ENCODE peak calls at places on chromosomes 2 and 18, in four cellular contexts. One of them, this sample, is unnamed. For H3K4me1, the result is how much of the 10 kb centered on the place peaks cover.

GRCh38 chr2:5042666-5043440 is 649.3 kb upstream of the SOX11 start:
- DNase-seq in tibial artery: no peak
- DNase-seq in neural progenitor cell: no peak
- DNase-seq in mucosa of descending colon: no peak
- DNase-seq in this sample: no peak

GRCh38 chr2:109532728-109533076 is 81.1 kb downstream of the SEPTIN10 start:
- DNase-seq in tibial artery: no peak
- DNase-seq in neural progenitor cell: no peak
- DNase-seq in mucosa of descending colon: no peak
- DNase-seq in this sample: no peak

GRCh38 chr2:20428717-20429490 is 18.0 kb upstream of the RHOB start:
- DNase-seq in mucosa of descending colon: no peak
- DNase-seq in tibial artery: peak
- DNase-seq in neural progenitor cell: no peak
- DNase-seq in this sample: no peak

GRCh38 chr18:23388357-23388756 is 64.7 kb upstream of the RIOK3 start:
- DNase-seq in mucosa of descending colon: peak
- DNase-seq in tibial artery: no peak
- DNase-seq in neural progenitor cell: no peak
- DNase-seq in this sample: no peak

GRCh38 chr2:46339676-46340459 is 42.7 kb downstream of the EPAS1 start:
- DNase-seq in tibial artery: no peak
- DNase-seq in neural progenitor cell: no peak
- DNase-seq in mucosa of descending colon: peak
- DNase-seq in this sample: no peak

GRCh38 chr2:189022002-189022401 is 47.8 kb downstream of the COL3A1 start:
- DNase-seq in mucosa of descending colon: no peak
- DNase-seq in tibial artery: no peak
- DNase-seq in neural progenitor cell: no peak
- DNase-seq in this sample: no peak

GRCh38 chr2:231245253-231246094 is 47.0 kb downstream of the ARMC9 start:
- DNase-seq in neural progenitor cell: no peak
- DNase-seq in mucosa of descending colon: peak
- DNase-seq in tibial artery: no peak
- DNase-seq in this sample: no peak

GRCh38 chr2:233513953-233514655 is 52.5 kb downstream of the USP40 start:
- DNase-seq in mucosa of descending colon: peak
- DNase-seq in tibial artery: no peak
- DNase-seq in neural progenitor cell: no peak
- DNase-seq in this sample: no peak

GRCh38 chr2:17252258-17252657 is 266.0 kb downstream of the RAD51AP2 start:
- DNase-seq in tibial artery: no peak
- DNase-seq in neural progenitor cell: no peak
- DNase-seq in mucosa of descending colon: no peak
- DNase-seq in this sample: no peak

GRCh38 chr2:240498958-240499260 is 58.9 kb downstream of the ANKMY1 start:
- DNase-seq in neural progenitor cell: no peak
- DNase-seq in tibial artery: no peak
- DNase-seq in mucosa of descending colon: no peak
- DNase-seq in this sample: no peak

GRCh38 chr2:3742743-3743142 is 39.4 kb downstream of the DCDC2C start:
- DNase-seq in mucosa of descending colon: no peak
- DNase-seq in tibial artery: no peak
- DNase-seq in neural progenitor cell: no peak
- DNase-seq in this sample: no peak

GRCh38 chr2:173090973-173091660 is 15.5 kb downstream of the MAP3K20 start:
- DNase-seq in tibial artery: peak
- DNase-seq in mucosa of descending colon: no peak
- DNase-seq in neural progenitor cell: no peak
- DNase-seq in this sample: peak
- H3K4me3 ChIP-seq in tibial artery: peak
- H3K4me3 ChIP-seq in mucosa of descending colon: no peak
- H3K4me3 ChIP-seq in neural progenitor cell: no peak
- H3K4me3 ChIP-seq in this sample: peak

GRCh38 chr2:200403794-200404193 is 97.3 kb downstream of the SPATS2L start:
- DNase-seq in mucosa of descending colon: no peak
- DNase-seq in neural progenitor cell: no peak
- DNase-seq in tibial artery: no peak
- DNase-seq in this sample: no peak
- H3K4me1 ChIP-seq in mucosa of descending colon: under half
- H3K4me1 ChIP-seq in neural progenitor cell: under half
- H3K4me1 ChIP-seq in tibial artery: under half
- H3K4me1 ChIP-seq in this sample: under half

DNA sequence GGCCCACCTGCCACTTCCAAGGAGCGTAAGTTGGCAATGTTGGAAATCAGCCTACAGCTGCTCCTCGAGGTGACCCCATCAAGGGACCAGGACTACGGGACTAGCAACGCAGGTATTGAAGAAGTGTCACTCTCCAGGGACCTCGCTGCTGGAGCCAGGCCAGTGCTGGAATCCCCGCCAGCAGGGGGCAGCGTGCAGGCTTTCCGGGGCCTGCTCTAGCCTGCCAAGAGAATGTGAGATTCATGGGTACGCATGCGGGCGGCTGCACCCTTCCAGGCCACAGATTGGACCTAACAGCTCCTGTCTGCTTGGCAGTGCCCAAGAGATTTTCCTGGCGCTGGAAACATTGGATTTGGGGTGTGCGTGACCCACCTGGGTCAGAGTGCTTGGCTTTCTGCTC is 182.8 kb upstream of the RAB12 start:
- DNase-seq in neural progenitor cell: peak
- DNase-seq in mucosa of descending colon: peak
- DNase-seq in tibial artery: no peak
- DNase-seq in this sample: no peak
- TF ChIP-seq CTCF in neural progenitor cell: peak
- TF ChIP-seq CTCF in mucosa of descending colon: no peak
- TF ChIP-seq CTCF in tibial artery: no peak
- TF ChIP-seq CTCF in this sample: no peak

DNA sequence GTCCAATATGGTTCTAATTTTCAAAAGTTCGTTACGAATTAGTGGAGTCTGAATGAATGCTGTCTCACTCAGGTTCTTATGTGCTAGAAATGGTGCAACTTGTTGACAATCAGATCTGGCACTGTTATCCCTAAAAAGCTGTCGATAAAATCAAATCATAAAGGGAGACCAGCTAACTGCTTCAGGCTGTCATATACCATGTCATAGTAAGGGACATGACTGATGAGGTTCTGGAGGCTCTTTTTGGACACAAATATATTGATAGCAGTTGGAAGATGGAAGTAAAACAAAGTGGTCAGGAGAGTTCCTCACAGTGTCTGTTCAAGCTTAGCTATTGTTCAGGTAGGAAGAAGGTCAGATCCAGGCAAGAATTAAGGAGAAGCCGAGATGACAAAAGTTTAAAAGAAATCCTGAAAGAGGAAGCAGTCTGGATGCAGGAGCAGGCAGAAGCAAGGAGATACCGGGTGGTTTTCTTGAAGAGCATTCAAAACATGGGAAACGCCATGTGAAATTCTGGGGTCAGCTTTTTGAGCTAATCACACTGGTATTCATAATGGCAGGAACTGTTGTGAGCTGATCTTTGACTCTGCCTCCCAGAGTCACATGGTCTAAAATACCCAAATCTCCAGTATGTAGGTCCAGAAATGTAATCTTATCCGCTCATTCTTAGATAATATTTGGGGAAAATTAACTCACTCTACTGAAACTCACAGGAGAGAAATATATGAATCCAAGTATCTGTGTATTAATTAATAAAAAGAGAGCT is 9.4 kb upstream of the CAVIN2 start:
- DNase-seq in tibial artery: no peak
- DNase-seq in neural progenitor cell: no peak
- DNase-seq in mucosa of descending colon: no peak
- DNase-seq in this sample: no peak
- H3K4me3 ChIP-seq in tibial artery: no peak
- H3K4me3 ChIP-seq in neural progenitor cell: no peak
- H3K4me3 ChIP-seq in mucosa of descending colon: no peak
- H3K4me3 ChIP-seq in this sample: no peak

GRCh38 chr2:24435391-24436316 is 55.4 kb upstream of the NCOA1 start:
- DNase-seq in tibial artery: peak
- DNase-seq in mucosa of descending colon: peak
- DNase-seq in neural progenitor cell: peak
- DNase-seq in this sample: peak
- H3K4me1 ChIP-seq in tibial artery: under half
- H3K4me1 ChIP-seq in mucosa of descending colon: under half
- H3K4me1 ChIP-seq in neural progenitor cell: under half
- H3K4me1 ChIP-seq in this sample: half or more

DNA sequence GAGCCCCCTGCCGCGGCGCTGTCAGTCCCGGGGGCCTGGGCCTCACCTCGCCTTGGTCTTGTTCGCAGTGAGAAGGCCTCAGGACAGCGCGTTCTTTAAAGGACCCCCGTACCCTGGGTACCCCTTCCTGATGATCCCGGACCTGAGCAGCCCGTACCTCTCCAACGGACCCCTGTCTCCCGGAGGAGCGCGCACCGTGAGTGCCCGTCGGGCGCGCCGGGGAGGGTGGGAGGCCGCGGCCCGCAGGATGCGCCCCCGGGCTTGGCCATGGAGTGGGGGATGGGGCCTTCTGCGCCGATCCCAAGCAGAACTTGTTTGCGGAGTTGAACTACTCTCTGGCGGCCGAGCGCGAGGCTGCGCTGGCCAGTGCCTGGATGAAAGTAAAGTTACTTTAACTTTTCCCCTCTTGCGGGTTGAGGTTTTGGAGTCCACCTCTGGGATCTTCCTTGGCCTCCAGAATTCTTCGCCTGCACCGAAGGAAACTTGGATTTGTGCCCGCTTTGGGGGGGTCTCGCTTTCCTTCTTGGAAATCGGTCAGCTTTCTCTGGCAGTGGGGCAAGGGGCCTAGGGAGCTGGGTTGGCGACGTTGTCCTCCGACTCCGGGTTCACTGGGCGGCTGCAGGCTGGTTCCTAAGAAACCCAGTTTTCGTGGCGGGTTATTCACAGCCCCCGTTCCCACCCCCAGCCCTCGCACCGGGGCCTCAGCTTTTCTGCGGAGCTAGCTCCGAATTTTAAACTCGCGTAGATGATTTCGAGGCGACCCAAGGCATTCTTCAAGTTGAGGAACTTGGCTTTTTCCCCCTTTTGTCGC is 1.3 kb downstream of the TCF7L1 start:
- DNase-seq in tibial artery: peak
- DNase-seq in mucosa of descending colon: no peak
- DNase-seq in neural progenitor cell: peak
- DNase-seq in this sample: peak
- TF ChIP-seq CTCF in tibial artery: no peak
- TF ChIP-seq CTCF in mucosa of descending colon: no peak
- TF ChIP-seq CTCF in neural progenitor cell: no peak
- TF ChIP-seq CTCF in this sample: no peak

GRCh38 chr18:9876867-9877654 is 8.7 kb upstream of the TXNDC2 start:
- DNase-seq in tibial artery: peak
- DNase-seq in neural progenitor cell: peak
- DNase-seq in mucosa of descending colon: no peak
- DNase-seq in this sample: no peak
- H3K4me3 ChIP-seq in tibial artery: peak
- H3K4me3 ChIP-seq in neural progenitor cell: no peak
- H3K4me3 ChIP-seq in mucosa of descending colon: no peak
- H3K4me3 ChIP-seq in this sample: peak

GRCh38 chr2:44430340-44430739 is 68.6 kb downstream of the CAMKMT start:
- DNase-seq in neural progenitor cell: peak
- DNase-seq in tibial artery: no peak
- DNase-seq in mucosa of descending colon: no peak
- DNase-seq in this sample: no peak
- H3K4me1 ChIP-seq in neural progenitor cell: half or more
- H3K4me1 ChIP-seq in tibial artery: under half
- H3K4me1 ChIP-seq in mucosa of descending colon: under half
- H3K4me1 ChIP-seq in this sample: under half

DNA sequence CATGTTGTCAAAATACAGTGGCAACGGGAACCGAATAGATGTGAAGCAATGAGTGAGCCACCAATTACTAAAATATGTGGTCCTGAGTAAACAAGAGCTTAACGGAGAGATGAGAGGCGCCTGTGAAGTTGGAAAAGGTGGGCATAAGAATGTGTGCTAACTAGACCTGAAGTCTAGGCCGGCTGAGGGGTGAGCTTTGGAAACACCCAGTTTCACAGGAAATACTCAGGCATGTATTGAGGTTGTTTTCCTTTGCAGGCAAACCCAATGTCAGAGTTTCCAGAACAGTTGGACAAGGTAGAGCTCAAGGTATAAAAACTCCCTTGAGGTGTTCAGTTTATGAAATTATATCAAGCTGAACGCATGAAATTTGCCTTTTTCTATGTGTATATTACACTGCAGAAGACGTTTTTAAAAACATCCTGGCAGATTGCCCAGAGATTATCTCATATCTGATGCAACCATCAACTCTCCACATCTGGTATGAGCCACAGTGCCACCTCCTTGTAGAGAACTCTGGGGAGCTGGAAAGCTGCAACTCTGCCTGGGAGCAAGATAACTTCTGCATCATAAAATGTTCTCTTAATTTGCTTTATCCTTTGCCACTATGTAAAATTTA is 3.9 kb upstream of the WDSUB1 start:
- DNase-seq in neural progenitor cell: no peak
- DNase-seq in mucosa of descending colon: no peak
- DNase-seq in tibial artery: no peak
- DNase-seq in this sample: no peak
- TF ChIP-seq CTCF in neural progenitor cell: no peak
- TF ChIP-seq CTCF in mucosa of descending colon: no peak
- TF ChIP-seq CTCF in tibial artery: no peak
- TF ChIP-seq CTCF in this sample: no peak

GRCh38 chr2:172540421-172540820 is 15.5 kb upstream of the PDK1 start:
- DNase-seq in mucosa of descending colon: no peak
- DNase-seq in neural progenitor cell: no peak
- DNase-seq in tibial artery: no peak
- DNase-seq in this sample: no peak
- H3K4me3 ChIP-seq in mucosa of descending colon: no peak
- H3K4me3 ChIP-seq in neural progenitor cell: no peak
- H3K4me3 ChIP-seq in tibial artery: no peak
- H3K4me3 ChIP-seq in this sample: no peak